ENCODE peak calls at places on chromosomes 12 and 14, in four cellular contexts. P, U, H and M are unnamed samples.

GRCh38 chr14:26935733-26936132 is 337.9 kb upstream of the NOVA1 start:
- DNase-seq in P (no peak), U (no peak), H (no peak), M (no peak)

GRCh38 chr12:6772729-6773661 is 675 bp downstream of the LAG3 start:
- DNase-seq in P (no peak), U (no peak), H (no peak), M (no peak)

GRCh38 chr14:79011091-79011919 is 841.1 kb downstream of the NRXN3 start:
- DNase-seq in P (no peak), H (peak), U (no peak), M (peak)

GRCh38 chr14:77923131-77923933 is 123.4 kb downstream of the ADCK1 start:
- DNase-seq in H (no peak), P (no peak), U (no peak), M (no peak)

GRCh38 chr12:3523058-3523457 is 32.1 kb downstream of the PRMT8 start:
- DNase-seq in U (no peak), H (no peak), P (no peak), M (no peak)

GRCh38 chr12:65948320-65949008 is 124.2 kb downstream of the HMGA2 start:
- DNase-seq in H (peak), P (peak), U (no peak), M (peak)

GRCh38 chr12:70383484-70383883 is 17.4 kb downstream of the KCNMB4 start:
- DNase-seq in P (no peak), U (no peak), H (no peak), M (no peak)

GRCh38 chr14:59268011-59268410 is 79.5 kb downstream of the DAAM1 start:
- DNase-seq in H (no peak), U (no peak), P (no peak), M (no peak)

GRCh38 chr14:38627163-38627562 is 371.3 kb upstream of the CLEC14A start:
- DNase-seq in U (no peak), P (no peak), H (no peak), M (no peak)

GRCh38 chr14:65396082-65396910 is 16.2 kb upstream of the FUT8 start:
- DNase-seq in U (no peak), P (no peak), H (no peak), M (no peak)

GRCh38 chr12:109111775-109112491 is 4.5 kb upstream of the ACACB start:
- DNase-seq in P (peak), U (no peak), H (peak), M (peak)

GRCh38 chr12:6471992-6472366 is 1.5 kb upstream of the VAMP1 start:
- DNase-seq in P (no peak), U (no peak), H (peak), M (peak)

GRCh38 chr14:103332143-103332919 is 1.7 kb upstream of the EIF5 start:
- DNase-seq in H (no peak), U (no peak), P (no peak), M (no peak)

GRCh38 chr14:99127651-99128167 is 144.3 kb downstream of the BCL11B start:
- DNase-seq in P (no peak), U (no peak), H (peak), M (peak)

GRCh38 chr12:45583011-45583657 is 146.4 kb upstream of the ARID2 start:
- DNase-seq in U (no peak), H (no peak), P (no peak), M (no peak)

GRCh38 chr14:44803239-44803905 is 158.4 kb downstream of the KLHL28 start:
- DNase-seq in U (no peak), H (peak), P (no peak), M (peak)

GRCh38 chr12:20390846-20391245 is 22.5 kb downstream of the PDE3A start:
- DNase-seq in P (no peak), U (no peak), H (no peak), M (no peak)

GRCh38 chr12:79360936-79361335 is 329.8 kb downstream of the PAWR start:
- DNase-seq in P (no peak), H (no peak), U (no peak), M (no peak)

GRCh38 chr12:45050751-45051489 is at the start of gene DBX2:
- DNase-seq in P (peak), H (no peak), U (no peak), M (no peak)

GRCh38 chr14:54000341-54000811 is 43.8 kb upstream of the BMP4 start:
- DNase-seq in H (peak), U (no peak), P (no peak), M (peak)

GRCh38 chr14:96038920-96039632 is at the start of gene C14orf132:
- DNase-seq in U (no peak), P (peak), H (no peak), M (no peak)